ENCODE peak calls at places on chromosomes 5 and 9, in nine cellular contexts. H is nephron progenitor cell; U is GM20000; W is CD8-positive, alpha-beta T cell; M is AG04450; I is cardiac muscle cell; G is mesothelial cell of epicardium; P is neural progenitor cell; B is GM10248. J is an unnamed sample.

GRCh38 chr9:121073038-121073437 is 1.7 kb upstream of the CNTRL start:
- DNase-seq in W (no peak), B (no peak), H (no peak), I (no peak), G (no peak), P (no peak), U (no peak), M (no peak), J (no peak)

GRCh38 chr9:134304712-134305111 is 21.5 kb upstream of the RXRA start:
- DNase-seq in G (no peak), B (no peak), H (no peak), M (no peak), U (no peak), P (no peak), I (no peak), W (no peak), J (no peak)

GRCh38 chr9:111928342-111928720 is 31.7 kb downstream of the UGCG start:
- DNase-seq in G (no peak), H (no peak), W (no peak), P (no peak), U (no peak), M (no peak), I (no peak), B (no peak), J (no peak)

GRCh38 chr5:83099445-83099844 is 22.1 kb downstream of the XRCC4 start:
- DNase-seq in W (no peak), M (no peak), H (no peak), B (no peak), U (no peak), G (no peak), P (peak), I (peak), J (no peak)

GRCh38 chr5:43636076-43636475 is 33.1 kb downstream of the NNT start:
- DNase-seq in U (no peak), M (no peak), G (no peak), H (no peak), I (no peak), B (no peak), P (no peak), W (no peak), J (no peak)

GRCh38 chr5:77302653-77303052 is 92.2 kb downstream of the PDE8B start:
- DNase-seq in G (no peak), U (no peak), H (no peak), W (no peak), B (no peak), I (no peak), P (no peak), M (no peak), J (no peak)

GRCh38 chr5:158938181-158938580 is 161.5 kb downstream of the EBF1 start:
- DNase-seq in G (no peak), U (no peak), H (no peak), W (no peak), P (no peak), B (no peak), I (no peak), M (no peak), J (no peak)

GRCh38 chr9:24832307-24832706 is 286.6 kb upstream of the IZUMO3 start:
- DNase-seq in U (no peak), B (no peak), H (peak), W (no peak), I (peak), P (peak), G (no peak), M (no peak), J (peak)

GRCh38 chr5:107476783-107477182 is 194.0 kb downstream of the EFNA5 start:
- DNase-seq in P (no peak), M (no peak), W (no peak), B (peak), H (no peak), I (no peak), G (no peak), U (peak), J (no peak)

GRCh38 chr5:176878463-176878862 is 20.7 kb downstream of the HK3 start:
- DNase-seq in G (no peak), H (no peak), I (no peak), P (no peak), U (no peak), B (no peak), W (no peak), M (no peak), J (no peak)

DNA sequence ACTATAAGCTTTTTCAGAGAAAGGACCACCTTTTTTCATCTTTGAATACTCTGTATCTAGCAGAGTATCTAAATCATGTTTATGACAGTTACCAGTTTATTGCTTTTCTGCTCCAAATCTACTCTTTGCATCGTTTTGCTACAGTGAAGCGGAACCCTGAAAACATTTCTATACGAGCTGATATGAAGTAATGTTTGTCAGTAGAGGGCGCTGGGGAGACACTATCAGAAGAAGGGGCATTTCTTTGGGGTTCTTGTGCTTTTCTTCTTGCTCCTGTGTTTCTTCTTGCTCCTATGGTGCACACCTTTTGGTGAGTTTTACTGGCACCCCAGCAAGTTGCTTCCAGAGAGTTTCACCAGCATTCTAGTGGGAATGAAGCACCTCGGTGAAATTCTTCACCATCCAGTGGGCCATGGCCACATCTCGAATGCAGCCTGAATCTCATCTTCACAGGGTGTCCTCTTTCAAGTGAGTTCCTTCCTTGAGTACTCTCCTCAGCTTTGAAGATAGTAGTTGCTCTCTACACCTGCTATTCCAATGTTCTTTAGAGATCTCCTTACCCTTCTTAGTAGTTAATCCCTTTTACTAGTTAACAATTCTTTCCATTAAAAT is 98.4 kb downstream of the FGF1 start:
- DNase-seq in G (no peak), W (no peak), U (peak), H (peak), B (peak), P (peak), M (peak), I (peak), J (peak)
- TF ChIP-seq CTCF in G (no peak), W (peak), U (peak), H (peak), B (peak), P (peak), M (peak), I (peak), J (peak)

GRCh38 chr9:126706698-126707053 is 92.9 kb downstream of the LMX1B start:
- DNase-seq in I (no peak), W (no peak), P (no peak), G (no peak), H (no peak), U (no peak), B (no peak), M (no peak), J (no peak)

GRCh38 chr9:126704157-126704941 is 90.6 kb downstream of the LMX1B start:
- DNase-seq in G (peak), U (peak), B (no peak), W (no peak), M (no peak), P (peak), I (no peak), H (no peak), J (peak)

GRCh38 chr9:126707083-126707482 is 93.4 kb downstream of the LMX1B start:
- DNase-seq in P (no peak), W (no peak), I (no peak), H (no peak), U (no peak), B (no peak), G (peak), M (no peak), J (no peak)

GRCh38 chr9:126705311-126705766 is 91.6 kb downstream of the LMX1B start:
- DNase-seq in I (peak), P (peak), B (peak), M (no peak), H (peak), G (peak), U (peak), W (peak), J (peak)

DNA sequence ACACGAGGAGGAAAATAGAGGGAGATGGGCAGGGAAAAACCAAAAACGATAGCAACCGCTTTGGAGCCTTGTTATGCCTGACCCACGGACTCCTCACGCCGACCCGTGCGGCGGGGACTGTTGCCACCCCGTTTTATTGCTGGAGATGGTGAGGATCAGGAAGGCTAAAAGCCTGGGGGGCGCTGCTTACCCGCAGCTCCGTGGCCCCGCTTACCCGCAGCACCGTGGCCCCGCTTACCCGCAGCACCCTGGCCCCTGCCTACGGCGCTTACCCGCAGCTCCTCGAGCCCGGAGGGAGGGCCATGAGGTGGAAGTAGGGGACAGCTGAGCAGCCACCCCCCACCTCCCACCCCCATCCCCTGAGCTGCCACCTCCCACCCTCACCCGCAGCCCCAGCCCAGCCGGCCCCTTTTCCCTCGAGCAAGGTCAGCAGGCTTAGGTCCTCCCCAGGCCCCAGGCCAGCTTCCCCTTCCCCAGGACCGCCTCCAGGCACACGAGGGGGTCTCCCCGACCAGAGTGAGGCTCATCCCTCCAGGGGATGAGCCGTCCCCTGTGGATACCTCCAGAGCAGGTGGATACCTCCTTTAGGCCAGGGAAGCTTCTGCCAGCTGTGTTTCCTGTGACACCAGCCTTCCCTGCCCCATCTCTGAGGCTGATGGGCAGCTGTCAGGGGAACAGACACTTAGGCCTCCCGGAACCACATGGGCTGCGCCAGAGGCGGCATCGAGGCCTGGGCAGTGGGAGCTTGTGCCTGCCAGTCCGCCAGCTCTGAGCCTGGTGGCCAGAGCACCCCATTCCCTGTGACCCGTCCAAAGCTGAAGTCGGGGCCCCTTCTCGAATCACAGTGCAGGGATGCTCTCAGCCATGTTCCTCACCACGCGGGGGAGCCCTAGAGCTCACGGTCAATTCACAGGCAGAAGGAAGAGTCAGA is 92.3 kb downstream of the LMX1B start:
- DNase-seq in U (peak), I (peak), H (peak), P (peak), W (peak), M (no peak), B (peak), G (peak), J (peak)
- TF ChIP-seq CTCF in U (peak), I (peak), H (peak), P (peak), W (peak), M (peak), B (peak), G (no peak), J (peak)

GRCh38 chr9:37333288-37333687 is 89.2 kb upstream of the GRHPR start:
- DNase-seq in M (no peak), P (no peak), G (no peak), W (no peak), I (no peak), H (no peak), B (no peak), U (no peak), J (no peak)
- TF ChIP-seq CTCF in M (peak), P (peak), G (no peak), W (no peak), I (peak), H (no peak), B (no peak), U (no peak), J (no peak)

GRCh38 chr9:91421022-91421765 is 2.4 kb downstream of the NFIL3 start:
- DNase-seq in G (peak), P (peak), B (peak), I (peak), U (peak), W (no peak), M (no peak), H (peak), J (peak)
- TF ChIP-seq CTCF in G (no peak), P (peak), B (peak), I (peak), U (peak), W (no peak), M (peak), H (peak), J (peak)

DNA sequence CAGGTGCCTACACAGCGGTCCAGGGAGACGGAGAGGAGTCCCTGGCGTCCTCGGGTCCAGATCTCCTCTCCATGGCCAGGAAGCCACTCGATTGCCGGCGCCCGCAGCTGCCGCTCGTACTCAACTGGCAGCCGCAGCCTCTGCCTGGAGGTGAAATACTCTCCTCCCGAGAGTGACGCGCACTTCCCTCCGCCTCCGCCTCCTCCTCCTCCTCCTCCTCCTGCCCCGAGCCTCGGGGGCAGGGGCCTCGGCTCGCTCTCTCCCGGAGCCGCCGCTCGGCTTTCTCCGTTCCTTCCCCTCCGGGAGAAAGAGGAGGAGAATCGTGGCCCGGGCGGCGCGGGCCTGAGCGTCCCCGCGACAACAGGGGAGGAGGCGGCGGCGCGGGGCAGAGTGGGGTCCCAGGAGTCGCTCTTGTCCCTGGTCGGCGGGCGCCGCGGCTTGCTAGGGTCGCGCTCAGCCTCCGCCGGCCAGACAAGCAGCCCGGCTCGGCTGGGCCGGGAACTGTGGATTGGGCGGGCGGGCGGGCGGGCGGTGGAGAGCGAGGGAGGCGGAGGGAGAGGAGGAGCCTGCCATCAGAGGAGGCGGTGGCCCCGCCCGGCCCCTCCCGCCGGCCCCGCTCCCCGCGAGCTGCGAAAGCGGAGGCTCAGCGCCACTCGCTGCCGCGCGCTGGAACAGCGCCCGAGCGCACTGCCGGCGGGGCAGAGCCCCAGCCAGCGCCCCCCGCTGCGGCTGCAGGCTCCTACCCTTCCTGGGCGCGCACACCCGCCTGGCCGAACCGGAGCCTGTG is at the start of gene CEMIP2:
- DNase-seq in B (peak), U (peak), M (peak), I (peak), G (peak), H (peak), P (peak), W (peak), J (peak)
- TF ChIP-seq CTCF in B (peak), U (peak), M (peak), I (peak), G (peak), H (peak), P (peak), W (peak), J (peak)

DNA sequence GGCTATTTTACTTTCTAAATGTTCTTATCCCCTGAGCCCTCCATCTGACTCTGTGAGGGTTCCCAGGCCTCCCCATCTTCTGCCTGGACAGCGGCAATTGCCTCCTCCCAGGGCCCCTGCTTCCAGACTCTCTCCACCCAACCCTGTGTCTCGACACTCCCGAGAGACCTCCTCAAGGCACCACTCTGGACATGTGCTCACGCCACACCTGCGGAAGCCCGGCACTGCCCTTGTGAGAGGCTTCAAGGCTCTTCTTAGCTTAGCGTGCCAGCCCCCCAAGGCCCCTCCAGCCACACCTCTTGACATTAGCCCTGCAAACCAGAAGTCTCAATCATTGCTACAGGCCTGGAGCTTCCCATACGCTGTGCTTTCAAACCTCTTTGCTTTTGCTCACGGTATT is 124.1 kb downstream of the CRB2 start:
- DNase-seq in I (no peak), H (no peak), W (no peak), M (no peak), P (no peak), G (no peak), U (no peak), B (no peak), J (no peak)
- TF ChIP-seq CTCF in I (no peak), H (no peak), W (no peak), M (no peak), P (no peak), G (no peak), U (no peak), B (no peak), J (no peak)

DNA sequence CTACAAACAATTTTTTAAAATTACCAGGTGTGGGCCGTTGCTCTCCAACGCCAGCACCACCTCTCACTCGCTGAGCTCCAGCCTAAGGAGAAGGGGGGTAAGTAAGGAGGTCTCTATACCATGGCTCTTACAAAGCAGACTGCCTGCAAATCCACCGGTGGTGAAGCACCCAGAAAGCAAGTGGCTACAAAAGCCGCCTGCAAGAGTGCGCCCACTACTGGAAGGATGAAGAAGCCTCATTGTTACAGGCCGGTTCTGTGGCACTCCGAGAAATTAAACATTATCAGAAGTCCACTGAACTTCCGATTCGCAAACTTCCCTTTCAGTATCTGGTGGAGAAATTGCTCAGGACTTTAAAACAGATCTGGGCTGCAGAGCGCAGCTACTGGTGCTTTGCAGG is 46.0 kb downstream of the CDO1 start:
- DNase-seq in U (no peak), W (no peak), G (no peak), I (peak), H (no peak), M (no peak), B (no peak), P (peak), J (no peak)
- TF ChIP-seq CTCF in U (peak), W (no peak), G (no peak), I (peak), H (peak), M (peak), B (no peak), P (peak), J (peak)

DNA sequence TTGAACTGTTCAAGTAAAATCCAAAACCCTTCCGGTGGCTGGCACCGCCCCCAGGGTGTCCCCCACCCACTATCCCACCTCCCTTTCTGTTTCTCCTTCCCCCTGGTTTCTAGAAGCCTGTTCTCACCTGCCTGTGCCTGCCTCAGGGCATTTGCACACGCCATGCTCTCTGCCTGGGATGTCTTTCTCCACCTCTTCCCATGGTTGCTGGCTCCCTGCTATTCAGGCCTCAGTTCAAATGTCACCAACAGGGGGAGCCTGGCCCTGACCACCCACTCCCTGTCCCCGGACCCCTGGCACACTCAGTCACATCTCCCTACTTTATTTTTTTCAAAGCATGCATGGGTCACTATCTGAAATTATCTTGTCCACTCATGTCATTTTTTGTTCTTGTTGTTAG is 39.9 kb upstream of the EEIG1 start:
- DNase-seq in G (no peak), H (peak), I (no peak), W (no peak), U (peak), P (no peak), M (no peak), B (peak), J (no peak)
- TF ChIP-seq CTCF in G (peak), H (no peak), I (peak), W (no peak), U (peak), P (peak), M (peak), B (no peak), J (peak)